ENCODE peak calls at places on chromosome 12, in nine cellular contexts. One of them, this sample, is unnamed. For H3K9me3, the result is how much of the 10 kb centered on the place peaks cover.

GRCh38 chr12:89662623-89663022 is 46.0 kb downstream of the ATP2B1 start:
- DNase-seq in lower lobe of right lung: no peak
- DNase-seq in gastrocnemius medialis: no peak
- DNase-seq in neuronal stem cell: no peak
- DNase-seq in CD4-positive, CD25-positive, alpha-beta regulatory T cell: no peak
- DNase-seq in heart right ventricle: no peak
- DNase-seq in IMR-90: no peak
- DNase-seq in A549: no peak
- DNase-seq in spleen: no peak
- DNase-seq in this sample: no peak

GRCh38 chr12:2813573-2814185 is 1.2 kb downstream of the ITFG2 start:
- DNase-seq in lower lobe of right lung: no peak
- DNase-seq in gastrocnemius medialis: no peak
- DNase-seq in neuronal stem cell: no peak
- DNase-seq in CD4-positive, CD25-positive, alpha-beta regulatory T cell: peak
- DNase-seq in heart right ventricle: no peak
- DNase-seq in IMR-90: peak
- DNase-seq in A549: peak
- DNase-seq in spleen: peak
- DNase-seq in this sample: no peak

GRCh38 chr12:88628856-88629509 is 48.7 kb upstream of the KITLG start:
- DNase-seq in lower lobe of right lung: no peak
- DNase-seq in gastrocnemius medialis: no peak
- DNase-seq in neuronal stem cell: no peak
- DNase-seq in CD4-positive, CD25-positive, alpha-beta regulatory T cell: no peak
- DNase-seq in heart right ventricle: no peak
- DNase-seq in IMR-90: peak
- DNase-seq in A549: no peak
- DNase-seq in spleen: no peak
- DNase-seq in this sample: no peak

GRCh38 chr12:116426391-116427136 is 132.6 kb upstream of the MAP1LC3B2 start:
- DNase-seq in lower lobe of right lung: no peak
- DNase-seq in gastrocnemius medialis: peak
- DNase-seq in neuronal stem cell: no peak
- DNase-seq in CD4-positive, CD25-positive, alpha-beta regulatory T cell: no peak
- DNase-seq in heart right ventricle: no peak
- DNase-seq in IMR-90: peak
- DNase-seq in A549: peak
- DNase-seq in spleen: no peak
- DNase-seq in this sample: no peak

GRCh38 chr12:99045158-99045557 is 400.1 kb downstream of the APAF1 start:
- DNase-seq in lower lobe of right lung: no peak
- DNase-seq in gastrocnemius medialis: no peak
- DNase-seq in neuronal stem cell: no peak
- DNase-seq in CD4-positive, CD25-positive, alpha-beta regulatory T cell: no peak
- DNase-seq in heart right ventricle: no peak
- DNase-seq in IMR-90: no peak
- DNase-seq in A549: no peak
- DNase-seq in spleen: no peak
- DNase-seq in this sample: no peak

GRCh38 chr12:98743362-98743953 is 98.4 kb downstream of the APAF1 start:
- DNase-seq in lower lobe of right lung: no peak
- DNase-seq in gastrocnemius medialis: no peak
- DNase-seq in neuronal stem cell: no peak
- DNase-seq in CD4-positive, CD25-positive, alpha-beta regulatory T cell: peak
- DNase-seq in heart right ventricle: no peak
- DNase-seq in IMR-90: peak
- DNase-seq in A549: peak
- DNase-seq in spleen: no peak
- DNase-seq in this sample: no peak

GRCh38 chr12:90078344-90078743 is 369.7 kb upstream of the ATP2B1 start:
- DNase-seq in lower lobe of right lung: no peak
- DNase-seq in gastrocnemius medialis: no peak
- DNase-seq in neuronal stem cell: no peak
- DNase-seq in CD4-positive, CD25-positive, alpha-beta regulatory T cell: no peak
- DNase-seq in heart right ventricle: no peak
- DNase-seq in IMR-90: no peak
- DNase-seq in A549: no peak
- DNase-seq in spleen: no peak
- DNase-seq in this sample: no peak

GRCh38 chr12:68237523-68238070 is 12.0 kb upstream of the IL26 start:
- DNase-seq in lower lobe of right lung: no peak
- DNase-seq in gastrocnemius medialis: no peak
- DNase-seq in neuronal stem cell: no peak
- DNase-seq in CD4-positive, CD25-positive, alpha-beta regulatory T cell: no peak
- DNase-seq in heart right ventricle: no peak
- DNase-seq in IMR-90: peak
- DNase-seq in A549: no peak
- DNase-seq in spleen: no peak
- DNase-seq in this sample: no peak

GRCh38 chr12:76863811-76864210 is 15.0 kb downstream of the CSRP2 start:
- DNase-seq in lower lobe of right lung: no peak
- DNase-seq in gastrocnemius medialis: no peak
- DNase-seq in neuronal stem cell: no peak
- DNase-seq in CD4-positive, CD25-positive, alpha-beta regulatory T cell: no peak
- DNase-seq in heart right ventricle: no peak
- DNase-seq in IMR-90: peak
- DNase-seq in A549: no peak
- DNase-seq in spleen: no peak
- DNase-seq in this sample: no peak

GRCh38 chr12:76025601-76026575 is 5.7 kb downstream of the PHLDA1 start:
- DNase-seq in lower lobe of right lung: no peak
- DNase-seq in gastrocnemius medialis: no peak
- DNase-seq in neuronal stem cell: no peak
- DNase-seq in CD4-positive, CD25-positive, alpha-beta regulatory T cell: no peak
- DNase-seq in heart right ventricle: no peak
- DNase-seq in IMR-90: peak
- DNase-seq in A549: peak
- DNase-seq in spleen: no peak
- DNase-seq in this sample: no peak

GRCh38 chr12:91367234-91367849 is 184.7 kb upstream of the DCN start:
- DNase-seq in lower lobe of right lung: no peak
- DNase-seq in gastrocnemius medialis: no peak
- DNase-seq in neuronal stem cell: no peak
- DNase-seq in CD4-positive, CD25-positive, alpha-beta regulatory T cell: no peak
- DNase-seq in heart right ventricle: no peak
- DNase-seq in IMR-90: peak
- DNase-seq in A549: peak
- DNase-seq in spleen: no peak
- DNase-seq in this sample: no peak

GRCh38 chr12:65892905-65893304 is 68.6 kb downstream of the HMGA2 start:
- DNase-seq in lower lobe of right lung: no peak
- DNase-seq in gastrocnemius medialis: no peak
- DNase-seq in neuronal stem cell: no peak
- DNase-seq in CD4-positive, CD25-positive, alpha-beta regulatory T cell: no peak
- DNase-seq in heart right ventricle: no peak
- DNase-seq in IMR-90: peak
- DNase-seq in A549: no peak
- DNase-seq in spleen: no peak
- DNase-seq in this sample: no peak

GRCh38 chr12:51590347-51591019 is 550 bp upstream of the SCN8A start:
- DNase-seq in lower lobe of right lung: peak
- DNase-seq in gastrocnemius medialis: no peak
- DNase-seq in neuronal stem cell: peak
- DNase-seq in CD4-positive, CD25-positive, alpha-beta regulatory T cell: peak
- DNase-seq in heart right ventricle: peak
- DNase-seq in IMR-90: peak
- DNase-seq in A549: peak
- DNase-seq in spleen: peak
- DNase-seq in this sample: peak

GRCh38 chr12:90622431-90622830 is 332.5 kb downstream of the CCER1 start:
- DNase-seq in lower lobe of right lung: no peak
- DNase-seq in gastrocnemius medialis: no peak
- DNase-seq in neuronal stem cell: no peak
- DNase-seq in CD4-positive, CD25-positive, alpha-beta regulatory T cell: no peak
- DNase-seq in heart right ventricle: no peak
- DNase-seq in IMR-90: peak
- DNase-seq in A549: peak
- DNase-seq in spleen: no peak
- DNase-seq in this sample: no peak

GRCh38 chr12:59858508-59858907 is 262.7 kb downstream of the SLC16A7 start:
- DNase-seq in lower lobe of right lung: no peak
- DNase-seq in gastrocnemius medialis: no peak
- DNase-seq in neuronal stem cell: no peak
- DNase-seq in CD4-positive, CD25-positive, alpha-beta regulatory T cell: no peak
- DNase-seq in heart right ventricle: no peak
- DNase-seq in IMR-90: no peak
- DNase-seq in A549: no peak
- DNase-seq in spleen: no peak
- DNase-seq in this sample: no peak

GRCh38 chr12:92971869-92972524 is 42.9 kb upstream of the EEA1 start:
- DNase-seq in lower lobe of right lung: no peak
- DNase-seq in gastrocnemius medialis: no peak
- DNase-seq in neuronal stem cell: no peak
- DNase-seq in CD4-positive, CD25-positive, alpha-beta regulatory T cell: no peak
- DNase-seq in heart right ventricle: no peak
- DNase-seq in IMR-90: peak
- DNase-seq in A549: no peak
- DNase-seq in spleen: no peak
- DNase-seq in this sample: no peak

GRCh38 chr12:31682136-31682962 is 22.9 kb downstream of the ETFBKMT start:
- DNase-seq in lower lobe of right lung: peak
- DNase-seq in gastrocnemius medialis: peak
- DNase-seq in neuronal stem cell: peak
- DNase-seq in CD4-positive, CD25-positive, alpha-beta regulatory T cell: peak
- DNase-seq in heart right ventricle: peak
- DNase-seq in IMR-90: peak
- DNase-seq in A549: peak
- DNase-seq in spleen: peak
- DNase-seq in this sample: no peak

GRCh38 chr12:44532940-44533339 is 343.2 kb downstream of the NELL2 start:
- DNase-seq in lower lobe of right lung: no peak
- DNase-seq in gastrocnemius medialis: no peak
- DNase-seq in neuronal stem cell: no peak
- DNase-seq in CD4-positive, CD25-positive, alpha-beta regulatory T cell: no peak
- DNase-seq in heart right ventricle: no peak
- DNase-seq in IMR-90: no peak
- DNase-seq in A549: no peak
- DNase-seq in spleen: no peak
- DNase-seq in this sample: no peak

GRCh38 chr12:97046901-97047300 is 139.8 kb downstream of the NEDD1 start:
- DNase-seq in lower lobe of right lung: no peak
- DNase-seq in gastrocnemius medialis: no peak
- DNase-seq in neuronal stem cell: no peak
- DNase-seq in CD4-positive, CD25-positive, alpha-beta regulatory T cell: no peak
- DNase-seq in heart right ventricle: no peak
- DNase-seq in IMR-90: no peak
- DNase-seq in A549: no peak
- DNase-seq in spleen: no peak
- DNase-seq in this sample: no peak

GRCh38 chr12:31326689-31327659 is 1.0 kb upstream of the SINHCAF start:
- DNase-seq in lower lobe of right lung: no peak
- DNase-seq in gastrocnemius medialis: no peak
- DNase-seq in neuronal stem cell: peak
- DNase-seq in CD4-positive, CD25-positive, alpha-beta regulatory T cell: no peak
- DNase-seq in heart right ventricle: no peak
- DNase-seq in IMR-90: no peak
- DNase-seq in A549: no peak
- DNase-seq in spleen: no peak
- DNase-seq in this sample: no peak

GRCh38 chr12:114438635-114439256 is 32.8 kb upstream of the TBX5 start:
- DNase-seq in lower lobe of right lung: no peak
- DNase-seq in gastrocnemius medialis: no peak
- DNase-seq in neuronal stem cell: no peak
- DNase-seq in CD4-positive, CD25-positive, alpha-beta regulatory T cell: no peak
- DNase-seq in heart right ventricle: no peak
- DNase-seq in IMR-90: no peak
- DNase-seq in A549: no peak
- DNase-seq in spleen: no peak
- DNase-seq in this sample: no peak
- H3K9me3 ChIP-seq in lower lobe of right lung: under half
- H3K9me3 ChIP-seq in gastrocnemius medialis: under half
- H3K9me3 ChIP-seq in neuronal stem cell: under half
- H3K9me3 ChIP-seq in CD4-positive, CD25-positive, alpha-beta regulatory T cell: under half
- H3K9me3 ChIP-seq in heart right ventricle: under half
- H3K9me3 ChIP-seq in IMR-90: under half
- H3K9me3 ChIP-seq in A549: under half
- H3K9me3 ChIP-seq in spleen: under half
- H3K9me3 ChIP-seq in this sample: under half

DNA sequence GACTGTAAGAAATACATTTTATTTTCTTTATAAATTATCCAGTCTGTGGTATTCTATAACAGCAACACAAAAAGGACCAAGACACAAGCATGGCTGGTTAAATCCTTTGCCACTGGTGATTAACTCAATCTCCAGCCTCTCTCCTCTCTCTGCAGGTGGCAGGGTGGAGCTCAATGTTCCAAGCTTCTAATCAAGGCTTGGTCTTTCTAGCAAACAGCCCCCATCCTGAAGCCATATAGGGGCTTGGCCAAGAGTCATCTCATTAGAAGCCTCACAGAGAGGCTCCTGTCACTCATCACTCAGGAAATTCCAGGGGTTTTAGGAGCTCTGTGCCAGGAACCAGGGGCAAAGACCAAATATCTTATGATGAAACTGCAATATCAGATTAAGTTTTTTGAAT is 12.0 kb downstream of the C12orf75 start:
- DNase-seq in lower lobe of right lung: no peak
- DNase-seq in gastrocnemius medialis: no peak
- DNase-seq in neuronal stem cell: no peak
- DNase-seq in CD4-positive, CD25-positive, alpha-beta regulatory T cell: no peak
- DNase-seq in heart right ventricle: no peak
- DNase-seq in IMR-90: no peak
- DNase-seq in A549: no peak
- DNase-seq in spleen: no peak
- DNase-seq in this sample: no peak
- H3K27ac ChIP-seq in lower lobe of right lung: no peak
- H3K27ac ChIP-seq in gastrocnemius medialis: no peak
- H3K27ac ChIP-seq in neuronal stem cell: no peak
- H3K27ac ChIP-seq in CD4-positive, CD25-positive, alpha-beta regulatory T cell: no peak
- H3K27ac ChIP-seq in heart right ventricle: no peak
- H3K27ac ChIP-seq in IMR-90: no peak
- H3K27ac ChIP-seq in A549: no peak
- H3K27ac ChIP-seq in spleen: no peak
- H3K27ac ChIP-seq in this sample: no peak

GRCh38 chr12:115147916-115148315 is 463.9 kb upstream of the TBX3 start:
- DNase-seq in lower lobe of right lung: no peak
- DNase-seq in gastrocnemius medialis: no peak
- DNase-seq in neuronal stem cell: no peak
- DNase-seq in CD4-positive, CD25-positive, alpha-beta regulatory T cell: no peak
- DNase-seq in heart right ventricle: no peak
- DNase-seq in IMR-90: peak
- DNase-seq in A549: no peak
- DNase-seq in spleen: no peak
- DNase-seq in this sample: no peak
- H3K4me3 ChIP-seq in lower lobe of right lung: no peak
- H3K4me3 ChIP-seq in gastrocnemius medialis: no peak
- H3K4me3 ChIP-seq in neuronal stem cell: no peak
- H3K4me3 ChIP-seq in CD4-positive, CD25-positive, alpha-beta regulatory T cell: no peak
- H3K4me3 ChIP-seq in heart right ventricle: no peak
- H3K4me3 ChIP-seq in IMR-90: no peak
- H3K4me3 ChIP-seq in A549: no peak
- H3K4me3 ChIP-seq in spleen: no peak
- H3K4me3 ChIP-seq in this sample: no peak

DNA sequence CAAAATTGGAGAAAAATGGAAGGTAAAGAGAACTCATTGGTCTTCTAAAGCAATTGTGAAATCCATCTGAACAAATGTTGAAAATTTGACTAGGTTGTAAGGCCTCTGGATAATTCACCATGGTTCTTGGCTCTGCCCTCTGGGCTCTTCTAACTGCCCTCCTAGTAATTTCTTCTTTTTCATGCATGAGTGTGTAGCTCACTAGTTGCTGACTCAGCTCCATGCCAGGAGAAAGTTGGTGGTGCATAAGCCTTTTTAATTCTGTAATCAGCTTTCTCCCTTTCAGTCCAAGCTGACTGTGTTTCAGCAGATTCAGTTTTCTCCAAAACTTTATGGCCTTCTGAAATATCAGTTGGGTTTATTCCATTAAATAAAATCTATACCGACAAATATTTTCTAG is 877.8 kb upstream of the ATXN7L3B start:
- DNase-seq in lower lobe of right lung: no peak
- DNase-seq in gastrocnemius medialis: no peak
- DNase-seq in neuronal stem cell: no peak
- DNase-seq in CD4-positive, CD25-positive, alpha-beta regulatory T cell: no peak
- DNase-seq in heart right ventricle: no peak
- DNase-seq in IMR-90: no peak
- DNase-seq in A549: no peak
- DNase-seq in spleen: no peak
- DNase-seq in this sample: no peak
- H3K9me3 ChIP-seq in lower lobe of right lung: under half
- H3K9me3 ChIP-seq in gastrocnemius medialis: under half
- H3K9me3 ChIP-seq in neuronal stem cell: under half
- H3K9me3 ChIP-seq in CD4-positive, CD25-positive, alpha-beta regulatory T cell: under half
- H3K9me3 ChIP-seq in heart right ventricle: under half
- H3K9me3 ChIP-seq in IMR-90: under half
- H3K9me3 ChIP-seq in A549: under half
- H3K9me3 ChIP-seq in spleen: under half
- H3K9me3 ChIP-seq in this sample: under half